ENCODE peak calls at places on chromosomes 5 and 9, in seven cellular contexts. One of them, this sample, is unnamed.

GRCh38 chr5:80175337-80175736 is 80.5 kb downstream of the SERINC5 start:
- DNase-seq in breast epithelium: no peak
- DNase-seq in left lung: no peak
- DNase-seq in HFFc6: no peak
- DNase-seq in lower leg skin: peak
- DNase-seq in Calu3: no peak
- DNase-seq in GM10248: no peak
- DNase-seq in this sample: no peak

GRCh38 chr5:72847439-72847838 is 31.0 kb downstream of the TNPO1 start:
- DNase-seq in breast epithelium: no peak
- DNase-seq in left lung: no peak
- DNase-seq in HFFc6: no peak
- DNase-seq in lower leg skin: no peak
- DNase-seq in Calu3: no peak
- DNase-seq in GM10248: no peak
- DNase-seq in this sample: no peak

GRCh38 chr9:126439402-126439765 is 112.8 kb downstream of the MVB12B start:
- DNase-seq in breast epithelium: no peak
- DNase-seq in left lung: no peak
- DNase-seq in HFFc6: peak
- DNase-seq in lower leg skin: peak
- DNase-seq in Calu3: no peak
- DNase-seq in GM10248: no peak
- DNase-seq in this sample: no peak

GRCh38 chr5:170278611-170279500 is 18.7 kb downstream of the LCP2 start:
- DNase-seq in breast epithelium: no peak
- DNase-seq in left lung: peak
- DNase-seq in HFFc6: no peak
- DNase-seq in lower leg skin: peak
- DNase-seq in Calu3: no peak
- DNase-seq in GM10248: peak
- DNase-seq in this sample: peak

GRCh38 chr5:141632650-141633049 is 4.0 kb downstream of the HDAC3 start:
- DNase-seq in breast epithelium: no peak
- DNase-seq in left lung: no peak
- DNase-seq in HFFc6: no peak
- DNase-seq in lower leg skin: no peak
- DNase-seq in Calu3: no peak
- DNase-seq in GM10248: no peak
- DNase-seq in this sample: no peak

GRCh38 chr5:82164957-82165698 is 113.0 kb downstream of the RPS23 start:
- DNase-seq in breast epithelium: no peak
- DNase-seq in left lung: peak
- DNase-seq in HFFc6: peak
- DNase-seq in lower leg skin: no peak
- DNase-seq in Calu3: peak
- DNase-seq in GM10248: no peak
- DNase-seq in this sample: no peak

GRCh38 chr5:180211761-180212035 is 2.7 kb upstream of the RASGEF1C start:
- DNase-seq in breast epithelium: no peak
- DNase-seq in left lung: no peak
- DNase-seq in HFFc6: no peak
- DNase-seq in lower leg skin: peak
- DNase-seq in Calu3: no peak
- DNase-seq in GM10248: no peak
- DNase-seq in this sample: no peak

GRCh38 chr9:97440160-97440559 is 28.3 kb downstream of the TDRD7 start:
- DNase-seq in breast epithelium: no peak
- DNase-seq in left lung: no peak
- DNase-seq in HFFc6: no peak
- DNase-seq in lower leg skin: no peak
- DNase-seq in Calu3: no peak
- DNase-seq in GM10248: no peak
- DNase-seq in this sample: no peak

GRCh38 chr9:11417782-11418181 is 805.0 kb upstream of the PTPRD start:
- DNase-seq in breast epithelium: no peak
- DNase-seq in left lung: no peak
- DNase-seq in HFFc6: no peak
- DNase-seq in lower leg skin: no peak
- DNase-seq in Calu3: no peak
- DNase-seq in GM10248: no peak
- DNase-seq in this sample: no peak

GRCh38 chr9:132989414-132989996 is 11.0 kb downstream of the GFI1B start:
- DNase-seq in breast epithelium: no peak
- DNase-seq in left lung: no peak
- DNase-seq in HFFc6: no peak
- DNase-seq in lower leg skin: no peak
- DNase-seq in Calu3: no peak
- DNase-seq in GM10248: no peak
- DNase-seq in this sample: no peak

GRCh38 chr5:83564069-83564749 is 92.7 kb downstream of the VCAN start:
- DNase-seq in breast epithelium: no peak
- DNase-seq in left lung: no peak
- DNase-seq in HFFc6: peak
- DNase-seq in lower leg skin: no peak
- DNase-seq in Calu3: no peak
- DNase-seq in GM10248: peak
- DNase-seq in this sample: no peak

GRCh38 chr9:83956288-83957028 is 23.6 kb downstream of the HNRNPK start:
- DNase-seq in breast epithelium: peak
- DNase-seq in left lung: peak
- DNase-seq in HFFc6: no peak
- DNase-seq in lower leg skin: peak
- DNase-seq in Calu3: peak
- DNase-seq in GM10248: peak
- DNase-seq in this sample: peak

DNA sequence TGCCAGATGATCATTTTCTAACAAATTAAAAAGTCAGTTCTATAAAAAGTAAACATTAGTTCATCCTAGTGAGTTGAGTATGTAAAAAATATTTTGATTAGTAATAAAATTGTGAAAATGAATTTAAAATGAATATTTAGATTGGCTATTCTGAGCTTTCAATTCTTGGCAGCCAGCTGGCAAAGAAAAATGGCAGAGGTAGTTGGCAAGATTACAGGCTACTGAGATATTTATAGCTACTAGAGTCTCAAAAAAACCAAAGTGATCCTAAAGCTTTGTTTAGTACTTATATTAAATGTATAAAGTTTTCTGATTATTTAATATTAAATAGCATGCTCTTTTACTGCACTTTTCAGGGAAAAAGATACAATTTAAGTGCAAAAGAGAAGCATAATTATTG is 25.0 kb downstream of the SGTB start:
- DNase-seq in breast epithelium: no peak
- DNase-seq in left lung: no peak
- DNase-seq in HFFc6: no peak
- DNase-seq in lower leg skin: no peak
- DNase-seq in Calu3: no peak
- DNase-seq in GM10248: no peak
- DNase-seq in this sample: no peak
- TF ChIP-seq CTCF in breast epithelium: no peak
- TF ChIP-seq CTCF in left lung: no peak
- TF ChIP-seq CTCF in HFFc6: no peak
- TF ChIP-seq CTCF in lower leg skin: no peak
- TF ChIP-seq CTCF in Calu3: no peak
- TF ChIP-seq CTCF in GM10248: no peak
- TF ChIP-seq CTCF in this sample: no peak

GRCh38 chr5:14142856-14143508 is at the start of gene TRIO:
- DNase-seq in breast epithelium: peak
- DNase-seq in left lung: peak
- DNase-seq in HFFc6: peak
- DNase-seq in lower leg skin: peak
- DNase-seq in Calu3: peak
- DNase-seq in GM10248: peak
- DNase-seq in this sample: peak

GRCh38 chr5:14143509-14143842 is 334 bp downstream of the TRIO start:
- DNase-seq in breast epithelium: no peak
- DNase-seq in left lung: no peak
- DNase-seq in HFFc6: no peak
- DNase-seq in lower leg skin: no peak
- DNase-seq in Calu3: no peak
- DNase-seq in GM10248: no peak
- DNase-seq in this sample: no peak

GRCh38 chr5:14142202-14142855 is 813 bp upstream of the TRIO start:
- DNase-seq in breast epithelium: no peak
- DNase-seq in left lung: no peak
- DNase-seq in HFFc6: no peak
- DNase-seq in lower leg skin: peak
- DNase-seq in Calu3: no peak
- DNase-seq in GM10248: no peak
- DNase-seq in this sample: no peak

GRCh38 chr5:14143843-14144585 is 872 bp downstream of the TRIO start:
- DNase-seq in breast epithelium: no peak
- DNase-seq in left lung: peak
- DNase-seq in HFFc6: no peak
- DNase-seq in lower leg skin: peak
- DNase-seq in Calu3: peak
- DNase-seq in GM10248: peak
- DNase-seq in this sample: peak

GRCh38 chr5:14141764-14142163 is 1.4 kb upstream of the TRIO start:
- DNase-seq in breast epithelium: no peak
- DNase-seq in left lung: no peak
- DNase-seq in HFFc6: no peak
- DNase-seq in lower leg skin: no peak
- DNase-seq in Calu3: no peak
- DNase-seq in GM10248: no peak
- DNase-seq in this sample: no peak
- TF ChIP-seq CTCF in breast epithelium: no peak
- TF ChIP-seq CTCF in left lung: no peak
- TF ChIP-seq CTCF in HFFc6: peak
- TF ChIP-seq CTCF in lower leg skin: no peak
- TF ChIP-seq CTCF in Calu3: no peak
- TF ChIP-seq CTCF in GM10248: no peak
- TF ChIP-seq CTCF in this sample: no peak

GRCh38 chr9:129181246-129181645 is 3.2 kb upstream of the IER5L start:
- DNase-seq in breast epithelium: no peak
- DNase-seq in left lung: no peak
- DNase-seq in HFFc6: no peak
- DNase-seq in lower leg skin: no peak
- DNase-seq in Calu3: no peak
- DNase-seq in GM10248: no peak
- DNase-seq in this sample: no peak

GRCh38 chr9:129183495-129184308 is 5.6 kb upstream of the IER5L start:
- DNase-seq in breast epithelium: no peak
- DNase-seq in left lung: no peak
- DNase-seq in HFFc6: no peak
- DNase-seq in lower leg skin: no peak
- DNase-seq in Calu3: no peak
- DNase-seq in GM10248: no peak
- DNase-seq in this sample: no peak

GRCh38 chr9:129184743-129185142 is 6.7 kb upstream of the IER5L start:
- DNase-seq in breast epithelium: no peak
- DNase-seq in left lung: no peak
- DNase-seq in HFFc6: no peak
- DNase-seq in lower leg skin: no peak
- DNase-seq in Calu3: no peak
- DNase-seq in GM10248: no peak
- DNase-seq in this sample: no peak

GRCh38 chr9:129182122-129182521 is 4.1 kb upstream of the IER5L start:
- DNase-seq in breast epithelium: no peak
- DNase-seq in left lung: no peak
- DNase-seq in HFFc6: no peak
- DNase-seq in lower leg skin: no peak
- DNase-seq in Calu3: no peak
- DNase-seq in GM10248: no peak
- DNase-seq in this sample: no peak

DNA sequence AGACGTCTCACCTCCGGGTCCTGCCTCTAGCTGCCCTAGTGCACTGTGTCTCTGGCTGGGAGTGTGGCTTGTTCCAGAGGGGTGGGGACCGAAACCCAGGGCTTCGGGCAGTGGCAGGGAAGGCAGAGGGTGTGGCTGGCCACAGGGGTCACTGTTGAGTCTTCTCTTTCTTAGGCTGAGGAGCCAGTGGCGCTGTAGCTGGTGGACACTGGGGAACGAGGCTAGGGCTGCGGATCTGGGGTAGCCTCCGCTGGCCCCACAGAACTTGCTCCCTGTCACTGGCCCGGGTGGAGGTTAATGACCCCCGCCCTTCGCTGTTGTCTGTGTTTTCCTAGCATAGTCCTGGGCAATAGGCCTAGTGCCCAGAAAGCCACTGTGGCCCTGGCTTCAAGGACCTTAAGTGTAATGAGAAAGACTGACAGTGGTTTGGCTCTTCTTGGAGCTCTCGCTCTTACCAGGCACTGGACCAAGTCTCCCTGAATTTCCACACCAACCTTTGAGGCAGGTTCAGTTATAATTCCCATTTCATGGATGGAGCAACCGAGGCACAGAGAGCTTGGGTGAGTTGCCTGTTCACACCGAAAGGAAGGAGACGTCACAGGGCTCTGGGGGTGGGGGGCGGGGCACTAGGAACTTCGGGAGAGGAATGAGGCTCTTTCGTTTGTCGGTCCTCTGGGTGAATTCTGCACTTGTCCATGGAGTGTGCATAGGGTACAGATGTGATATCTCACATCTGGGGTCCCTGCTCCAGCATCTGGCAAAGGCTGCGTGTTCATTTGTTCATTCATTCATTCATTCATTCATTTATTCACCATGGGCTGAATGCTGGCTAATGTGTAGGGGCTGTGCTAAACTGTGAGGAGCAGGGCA is 4.8 kb upstream of the IER5L start:
- DNase-seq in breast epithelium: no peak
- DNase-seq in left lung: no peak
- DNase-seq in HFFc6: no peak
- DNase-seq in lower leg skin: no peak
- DNase-seq in Calu3: peak
- DNase-seq in GM10248: no peak
- DNase-seq in this sample: no peak
- TF ChIP-seq CTCF in breast epithelium: no peak
- TF ChIP-seq CTCF in left lung: peak
- TF ChIP-seq CTCF in HFFc6: peak
- TF ChIP-seq CTCF in lower leg skin: no peak
- TF ChIP-seq CTCF in Calu3: peak
- TF ChIP-seq CTCF in GM10248: peak
- TF ChIP-seq CTCF in this sample: no peak

GRCh38 chr9:95575796-95576195 is 59.0 kb upstream of the PTCH1 start:
- DNase-seq in breast epithelium: no peak
- DNase-seq in left lung: no peak
- DNase-seq in HFFc6: no peak
- DNase-seq in lower leg skin: no peak
- DNase-seq in Calu3: no peak
- DNase-seq in GM10248: no peak
- DNase-seq in this sample: no peak

GRCh38 chr9:95572370-95573151 is 55.8 kb upstream of the PTCH1 start:
- DNase-seq in breast epithelium: no peak
- DNase-seq in left lung: peak
- DNase-seq in HFFc6: peak
- DNase-seq in lower leg skin: no peak
- DNase-seq in Calu3: no peak
- DNase-seq in GM10248: no peak
- DNase-seq in this sample: no peak

GRCh38 chr9:95574866-95575553 is 58.2 kb upstream of the PTCH1 start:
- DNase-seq in breast epithelium: no peak
- DNase-seq in left lung: no peak
- DNase-seq in HFFc6: no peak
- DNase-seq in lower leg skin: no peak
- DNase-seq in Calu3: no peak
- DNase-seq in GM10248: no peak
- DNase-seq in this sample: no peak

GRCh38 chr9:95573463-95573862 is 56.7 kb upstream of the PTCH1 start:
- DNase-seq in breast epithelium: no peak
- DNase-seq in left lung: no peak
- DNase-seq in HFFc6: no peak
- DNase-seq in lower leg skin: peak
- DNase-seq in Calu3: no peak
- DNase-seq in GM10248: no peak
- DNase-seq in this sample: no peak

GRCh38 chr9:95574176-95574575 is 57.4 kb upstream of the PTCH1 start:
- DNase-seq in breast epithelium: no peak
- DNase-seq in left lung: peak
- DNase-seq in HFFc6: no peak
- DNase-seq in lower leg skin: no peak
- DNase-seq in Calu3: no peak
- DNase-seq in GM10248: no peak
- DNase-seq in this sample: no peak
- TF ChIP-seq CTCF in breast epithelium: no peak
- TF ChIP-seq CTCF in left lung: no peak
- TF ChIP-seq CTCF in HFFc6: no peak
- TF ChIP-seq CTCF in lower leg skin: no peak
- TF ChIP-seq CTCF in Calu3: no peak
- TF ChIP-seq CTCF in GM10248: no peak
- TF ChIP-seq CTCF in this sample: no peak

This sample was measured in activated B cell treated with CpG ODN at 0.5 μM for 24 hours.